ENCODE peak calls at places on chromosome 10, in four cellular contexts. L, H, U and R are unnamed samples.

GRCh38 chr10:120098242-120098930 is 205.9 kb downstream of the SEC23IP start:
- DNase-seq in L (no peak), H (no peak), U (no peak), R (no peak)

GRCh38 chr10:71205468-71205867 is 6.9 kb upstream of the UNC5B start:
- DNase-seq in H (no peak), L (no peak), U (no peak), R (no peak)

GRCh38 chr10:44355630-44356029 is 29.3 kb downstream of the CXCL12 start:
- DNase-seq in L (no peak), H (no peak), U (no peak), R (no peak)

GRCh38 chr10:43292745-43293676 is 26.1 kb upstream of the RASGEF1A start:
- DNase-seq in H (peak; percentile 21), U (no peak), L (no peak), R (no peak)

GRCh38 chr10:78604721-78605120 is 464.0 kb upstream of the ZMIZ1 start:
- DNase-seq in H (no peak), U (no peak), L (no peak), R (no peak)

GRCh38 chr10:20993387-20994170 is 96.5 kb upstream of the NEBL start:
- DNase-seq in L (no peak), U (no peak), H (no peak), R (no peak)

GRCh38 chr10:125661942-125662515 is 20.9 kb downstream of the TEX36 start:
- DNase-seq in H (no peak), U (no peak), L (no peak), R (no peak)

GRCh38 chr10:110802551-110803238 is 69.0 kb upstream of the PDCD4 start:
- DNase-seq in H (peak; percentile 49), U (peak; percentile 85), L (no peak), R (no peak)

GRCh38 chr10:109945473-109946177 is 22.3 kb upstream of the XPNPEP1 start:
- DNase-seq in L (no peak), H (no peak), U (no peak), R (no peak)

GRCh38 chr10:58514102-58514472 is 1.4 kb downstream of the BICC1 start:
- DNase-seq in U (no peak), L (no peak), H (no peak), R (no peak)

GRCh38 chr10:101828734-101829551 is 10.7 kb upstream of the OGA start:
- DNase-seq in L (no peak), H (no peak), U (no peak), R (no peak)

GRCh38 chr10:27944005-27944404 is 54.9 kb downstream of the ODAD2 start:
- DNase-seq in L (no peak), H (no peak), U (no peak), R (no peak)

GRCh38 chr10:43068781-43069515 is 7.9 kb upstream of the RET start:
- DNase-seq in L (no peak), U (no peak), H (no peak), R (no peak)

GRCh38 chr10:2925631-2926030 is 141.7 kb upstream of the PFKP start:
- DNase-seq in L (no peak), H (no peak), U (no peak), R (no peak)

GRCh38 chr10:62794306-62794705 is 10.2 kb upstream of the ADO start:
- DNase-seq in H (no peak), L (no peak), U (no peak), R (no peak)

GRCh38 chr10:16646474-16647059 is 124.9 kb upstream of the C1QL3 start:
- DNase-seq in U (peak; percentile 9), L (no peak), H (no peak), R (no peak)

GRCh38 chr10:77864151-77864851 is 62.3 kb downstream of the DLG5 start:
- DNase-seq in H (no peak), U (no peak), L (no peak), R (no peak)

GRCh38 chr10:44459677-44460076 is 74.8 kb upstream of the CXCL12 start:
- DNase-seq in H (no peak), U (no peak), L (no peak), R (no peak)

GRCh38 chr10:11025978-11026377 is 8.3 kb downstream of the CELF2 start:
- DNase-seq in L (no peak), H (no peak), U (no peak), R (no peak)

GRCh38 chr10:89518876-89519842 is 16.2 kb downstream of the SLC16A12 start:
- DNase-seq in H (no peak), U (no peak), L (no peak), R (no peak)

GRCh38 chr10:97713828-97714400 is 384 bp downstream of the MARVELD1 start:
- DNase-seq in H (no peak), U (no peak), L (peak; percentile 76), R (peak; percentile 63)

GRCh38 chr10:97887399-97887798 is 37.8 kb downstream of the GOLGA7B start:
- DNase-seq in U (no peak), H (no peak), L (no peak), R (no peak)

GRCh38 chr10:75234683-75235374 is 928 bp downstream of the COMTD1 start:
- DNase-seq in U (no peak), L (peak; percentile 82), H (no peak), R (no peak)

GRCh38 chr10:74586088-74586585 is 240.3 kb upstream of the KAT6B start:
- DNase-seq in H (no peak), L (no peak), U (peak; percentile 73), R (no peak)

GRCh38 chr10:64103750-64104149 is 582.5 kb downstream of the REEP3 start:
- DNase-seq in U (no peak), L (no peak), H (no peak), R (no peak)

GRCh38 chr10:92914478-92915066 is 66.3 kb downstream of the EXOC6 start:
- DNase-seq in U (no peak), L (peak; percentile 73), H (peak; percentile 68), R (peak; percentile 38)

DNA sequence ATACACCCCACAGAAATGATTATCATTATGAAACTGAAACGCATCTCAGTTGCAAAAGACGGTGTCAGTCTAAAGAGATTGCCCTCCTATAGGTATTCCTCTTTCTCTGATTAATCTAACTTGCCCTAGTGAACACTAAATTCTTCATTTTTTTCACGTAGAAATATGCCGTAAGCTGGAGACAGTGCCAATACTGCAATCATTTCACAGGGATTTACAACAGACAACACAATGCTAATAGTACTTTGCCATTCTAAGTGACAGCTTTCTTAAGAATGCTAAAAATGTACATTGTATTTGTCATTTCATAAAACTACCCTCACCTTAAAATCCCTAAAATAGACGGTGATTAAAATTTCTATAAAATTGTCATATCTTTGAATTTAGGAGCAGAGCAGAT is 9.2 kb downstream of the EBF3 start:
- DNase-seq in H (no peak), L (no peak), U (no peak), R (no peak)
- H3K27me3 ChIP-seq in H (peaks cover 21% of the 10 kb centered on the region), L (peaks cover 70% of the 10 kb centered on the region), U (peaks cover 7% of the 10 kb centered on the region), R (peaks cover 69% of the 10 kb centered on the region)

DNA sequence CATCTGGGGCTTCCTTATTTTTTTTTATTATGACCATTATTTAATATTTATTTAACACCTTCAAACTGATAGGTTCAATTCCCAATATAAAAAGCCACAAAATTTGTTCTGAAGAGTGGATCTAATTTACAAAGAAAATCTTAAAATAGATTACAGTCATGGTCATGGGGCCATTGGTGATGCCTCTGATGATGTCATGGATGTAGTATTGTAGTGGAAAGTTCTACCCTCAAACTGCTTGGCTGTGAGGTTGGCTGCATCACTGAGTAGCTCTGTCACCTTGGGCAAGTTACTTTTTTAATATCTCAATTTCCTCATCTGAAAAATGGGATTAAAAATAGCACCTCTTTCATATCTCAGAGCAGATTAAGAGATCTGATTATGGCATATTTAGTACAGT is 128.5 kb downstream of the DKK1 start:
- DNase-seq in H (no peak), L (no peak), U (no peak), R (no peak)
- H3K9ac ChIP-seq in H (no peak overlapping the region), L (no peak overlapping the region), U (no peak overlapping the region), R (no peak overlapping the region)

DNA sequence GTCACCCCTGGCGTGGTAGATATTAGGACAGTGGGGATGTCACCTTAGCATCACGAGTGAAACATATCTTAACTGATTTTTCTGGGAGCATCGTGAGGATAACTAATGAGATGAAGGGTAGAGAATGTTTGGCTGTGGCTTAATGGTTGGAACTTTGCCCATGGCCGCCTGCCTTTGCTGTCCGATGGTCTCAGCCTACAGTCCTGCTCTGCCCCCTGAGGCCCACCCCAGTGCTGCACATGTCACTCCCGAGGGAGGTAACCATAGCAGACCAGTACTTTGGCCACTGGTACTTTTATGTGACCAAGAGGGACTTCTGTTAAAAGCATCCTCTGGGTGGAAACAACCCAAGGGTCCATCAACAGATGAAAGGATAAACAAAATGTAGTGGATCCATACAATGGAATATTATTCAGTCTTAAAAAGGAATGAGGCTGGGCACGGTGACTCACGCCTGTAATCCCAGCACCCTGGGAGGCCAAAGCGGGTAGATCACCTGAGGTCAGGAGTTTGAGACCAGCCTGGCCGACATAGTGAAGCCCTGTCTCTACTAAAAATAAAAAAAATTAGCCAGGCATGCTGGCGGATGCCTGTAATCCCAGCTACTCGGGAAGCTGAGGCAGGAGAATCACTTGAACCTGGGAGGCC is 58.4 kb downstream of the TACR2 start:
- DNase-seq in H (no peak), L (no peak), U (no peak), R (no peak)
- TF ChIP-seq SUZ12 in H (no peak), L (no peak), U (no peak), R (no peak)

DNA sequence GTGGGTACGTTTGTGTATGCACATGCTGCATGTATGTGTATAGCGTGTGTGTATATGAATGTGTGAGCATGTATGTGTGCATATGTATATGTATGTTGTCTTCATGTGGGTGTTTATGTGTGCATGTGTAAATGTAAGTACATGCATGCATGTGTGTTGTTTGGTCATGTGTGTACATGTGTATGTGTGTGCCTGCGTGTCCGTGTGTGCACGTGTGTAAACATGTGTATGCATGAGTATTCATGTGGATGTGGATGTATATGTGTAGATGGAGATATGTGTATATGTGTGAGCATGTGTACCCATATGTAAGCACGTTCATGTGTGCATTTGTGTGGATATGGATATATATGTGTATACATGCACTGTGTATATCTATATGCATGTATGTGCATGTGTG is 5.5 kb upstream of the CFAP46 start:
- DNase-seq in L (no peak), U (no peak), H (no peak), R (no peak)
- H3K27me3 ChIP-seq in L (no peaks in the 10 kb centered on the region), U (peaks cover 2% of the 10 kb centered on the region), H (peaks cover 47% of the 10 kb centered on the region), R (no peaks in the 10 kb centered on the region)

DNA sequence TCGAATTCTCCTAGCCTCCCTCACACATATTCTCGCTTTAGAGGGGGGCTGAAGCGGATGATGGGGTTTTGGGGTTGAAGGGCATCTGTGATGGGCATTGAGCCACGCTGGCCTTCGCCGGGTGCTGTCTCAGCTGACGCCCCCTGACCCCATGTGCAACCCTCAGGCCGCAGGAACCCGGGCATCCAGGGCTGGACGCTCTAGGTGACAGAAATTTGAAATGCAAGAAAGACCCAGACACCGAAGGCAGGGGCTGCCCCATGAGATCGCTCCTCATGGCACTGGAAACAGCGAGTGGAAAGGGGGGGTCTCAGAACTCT is 664 bp upstream of the C10orf88 start:
- DNase-seq in U (no peak), L (no peak), H (no peak), R (no peak)
- H3K9ac ChIP-seq in U (no peak overlapping the region), L (no peak overlapping the region), H (no peak overlapping the region), R (peak overlapping the region; percentile 66)